ENCODE peak calls at places on chromosome 18, in six cellular contexts. C is activated CD4-positive, alpha-beta T cell treated with anti-CD3 and anti-CD28 coated beads for 48 hours; L is stomach; M is A549; O is globus pallidus; K is COR-L47. F is an unnamed sample.

GRCh38 chr18:24118750-24119577 is 19.9 kb upstream of the CABYR start:
- DNase-seq in C (peak), K (peak), O (peak), M (peak), L (peak), F (peak)

GRCh38 chr18:44586782-44587524 is 93.7 kb upstream of the SETBP1 start:
- DNase-seq in K (no peak), C (no peak), L (no peak), M (no peak), O (peak), F (no peak)

GRCh38 chr18:36333418-36333817 is 35.9 kb downstream of the FHOD3 start:
- DNase-seq in C (no peak), O (no peak), L (no peak), K (no peak), M (no peak), F (no peak)

GRCh38 chr18:55031979-55032378 is 72.7 kb upstream of the CCDC68 start:
- DNase-seq in M (no peak), C (no peak), O (no peak), L (no peak), K (no peak), F (no peak)

GRCh38 chr18:13998571-13998970 is 83.2 kb upstream of the MC2R start:
- DNase-seq in C (no peak), O (no peak), L (no peak), K (no peak), M (no peak), F (no peak)

GRCh38 chr18:33231474-33232317 is 208.8 kb downstream of the CCDC178 start:
- DNase-seq in M (peak), K (peak), L (peak), O (peak), C (peak), F (peak)

GRCh38 chr18:76402026-76402990 is 92.7 kb downstream of the ZNF516 start:
- DNase-seq in M (no peak), O (no peak), C (no peak), K (no peak), L (no peak), F (no peak)

GRCh38 chr18:23918395-23919032 is 96.0 kb upstream of the TTC39C start:
- DNase-seq in M (peak), O (peak), K (peak), L (peak), C (peak), F (peak)

GRCh38 chr18:22170421-22171262 is 1.3 kb downstream of the GATA6 start:
- DNase-seq in L (no peak), C (no peak), O (no peak), M (peak), K (peak), F (no peak)

GRCh38 chr18:14943486-14943885 is 195.5 kb downstream of the ANKRD30B start:
- DNase-seq in O (no peak), L (no peak), C (no peak), K (no peak), M (no peak), F (no peak)

GRCh38 chr18:51654441-51655326 is 457.2 kb upstream of the MEX3C start:
- DNase-seq in C (no peak), O (no peak), K (peak), L (no peak), M (no peak), F (no peak)